ENCODE peak calls at places on chromosomes 3 and 15, in nine cellular contexts. Y is A549, T is tibial nerve, M is stomach, A is ovary, L is GM12878, P is suprapubic skin, W is esophagus muscularis mucosa, Q is HepG2. J is an unnamed sample.

GRCh38 chr15:39511000-39511914 is 69.6 kb upstream of the THBS1 start:
- DNase-seq in W (no peak), M (no peak), L (no peak), A (peak; percentile 63), T (peak; percentile 30), P (no peak), Q (no peak), Y (peak; percentile 4), J (peak; percentile 33)

GRCh38 chr15:66838671-66839239 is 136.7 kb downstream of the SMAD6 start:
- DNase-seq in M (no peak), Y (peak; percentile 57), A (no peak), Q (peak; percentile 33), L (no peak), W (no peak), P (no peak), T (no peak), J (no peak)

GRCh38 chr3:149471991-149472390 is 2.5 kb upstream of the TM4SF4 start:
- DNase-seq in Y (peak; percentile 37), P (no peak), M (no peak), T (no peak), W (no peak), L (no peak), A (no peak), Q (no peak), J (no peak)

GRCh38 chr3:146308682-146309081 is 57.8 kb upstream of the PLSCR4 start:
- DNase-seq in M (no peak), Q (no peak), L (no peak), T (no peak), A (no peak), P (no peak), Y (peak; percentile 13), W (no peak), J (no peak)

GRCh38 chr3:134034005-134034785 is 4.5 kb upstream of the SLCO2A1 start:
- DNase-seq in Y (no peak), A (no peak), W (peak; percentile 85), T (no peak), M (no peak), P (no peak), L (no peak), Q (no peak), J (no peak)

GRCh38 chr3:141280690-141281089 is 49.1 kb downstream of the PXYLP1 start:
- DNase-seq in W (no peak), Y (no peak), L (no peak), A (no peak), P (no peak), Q (no peak), T (no peak), M (no peak), J (no peak)

GRCh38 chr3:13853978-13854296 is 25.9 kb downstream of the WNT7A start:
- DNase-seq in M (no peak), P (no peak), Y (no peak), W (no peak), A (no peak), T (no peak), L (no peak), Q (no peak), J (no peak)

GRCh38 chr15:100438570-100438969 is 90.2 kb downstream of the CERS3 start:
- DNase-seq in W (no peak), T (peak; percentile 28), A (peak; percentile 74), M (peak; percentile 46), L (peak; percentile 5), Y (no peak), Q (no peak), P (no peak), J (peak; percentile 41)

GRCh38 chr3:122101646-122102045 is 46.5 kb downstream of the CD86 start:
- DNase-seq in W (no peak), A (no peak), Y (peak; percentile 59), M (no peak), Q (peak; percentile 56), T (no peak), L (peak; percentile 92), P (no peak), J (no peak)

GRCh38 chr15:68994149-68994548 is 20.3 kb upstream of the NOX5 start:
- DNase-seq in T (no peak), W (peak; percentile 86), A (no peak), M (no peak), Q (no peak), L (no peak), P (peak; percentile 34), Y (no peak), J (no peak)

GRCh38 chr3:114216186-114216970 is 21.0 kb downstream of the ZNF80 start:
- DNase-seq in L (no peak), Q (no peak), P (no peak), T (no peak), M (no peak), A (no peak), W (no peak), Y (no peak), J (no peak)

GRCh38 chr15:59657635-59658125 is 365 bp upstream of the GTF2A2 start:
- DNase-seq in T (no peak), A (no peak), M (no peak), W (no peak), Q (no peak), P (no peak), L (no peak), Y (no peak), J (peak; percentile 12)
- TF ChIP-seq POLR2A in T (no peak), A (no peak), M (no peak), W (no peak), Q (no peak), P (no peak), L (no peak), Y (no peak), J (no peak)

DNA sequence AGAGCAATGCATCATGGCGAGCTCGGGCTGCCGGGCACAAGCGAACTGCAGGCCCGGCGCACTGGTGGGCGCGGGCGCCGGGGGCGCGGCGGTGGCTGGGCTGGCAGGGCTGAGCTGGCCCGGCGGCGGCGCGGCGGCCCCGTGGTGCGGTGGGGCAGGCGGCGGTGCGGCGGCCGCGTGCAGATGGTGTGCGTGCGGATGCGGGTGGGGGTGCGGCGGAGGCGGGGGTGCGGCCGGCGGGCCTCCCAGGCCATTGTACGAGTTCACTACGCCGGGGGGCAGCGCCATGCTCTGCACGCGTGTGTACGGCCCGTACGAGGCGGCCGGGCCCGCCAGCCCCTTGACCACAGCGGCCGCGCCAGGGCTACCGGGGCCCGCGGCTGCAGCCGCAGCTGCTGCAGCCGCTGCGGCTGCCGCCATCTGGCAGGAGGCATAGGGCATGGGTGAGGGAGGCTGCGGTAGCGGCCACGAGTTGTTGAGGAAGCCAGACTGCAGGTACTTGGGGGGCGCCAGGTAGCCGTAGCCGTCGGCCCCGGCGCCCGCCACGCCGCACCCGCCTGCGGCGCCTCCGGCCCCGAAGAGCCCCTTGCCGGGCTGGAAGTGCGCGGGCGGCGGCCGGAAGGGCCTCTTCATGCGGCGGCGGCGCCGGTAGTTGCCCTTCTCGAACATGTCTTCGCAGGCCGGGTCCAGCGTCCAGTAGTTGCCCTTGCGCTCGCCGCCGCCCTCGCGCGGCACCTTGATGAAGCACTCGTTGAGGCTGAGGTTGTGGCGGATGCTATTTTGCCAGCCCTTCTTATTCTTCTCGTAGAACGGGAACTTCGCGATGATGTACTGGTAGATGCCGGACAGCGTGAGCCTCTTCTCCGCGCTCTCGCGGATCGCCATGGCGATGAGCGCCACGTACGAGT is 1.0 kb downstream of the FOXL2 start:
- DNase-seq in Q (no peak), L (no peak), Y (peak; percentile 75), W (no peak), T (no peak), A (peak; percentile 64), M (peak; percentile 26), P (peak; percentile 77), J (peak; percentile 41)
- TF ChIP-seq EP300 in Q (no peak), L (no peak), Y (no peak), W (no peak), T (no peak), A (no peak), M (no peak), P (no peak), J (no peak)

GRCh38 chr15:31352283-31352880 is 25.7 kb downstream of the KLF13 start:
- DNase-seq in P (no peak), A (no peak), T (no peak), M (peak; percentile 87), Q (no peak), Y (no peak), W (no peak), L (no peak), J (peak; percentile 67)
- TF ChIP-seq POLR2A in P (no peak), A (no peak), T (no peak), M (no peak), Q (no peak), Y (no peak), W (peak; percentile 15), L (peak; percentile 41), J (no peak)

GRCh38 chr3:102180291-102180931 is 254.4 kb upstream of the ZPLD1 start:
- DNase-seq in T (no peak), M (no peak), P (no peak), A (no peak), W (no peak), L (no peak), Y (peak; percentile 81), Q (no peak), J (no peak)

GRCh38 chr3:102182162-102182561 is 252.7 kb upstream of the ZPLD1 start:
- DNase-seq in A (no peak), Y (peak; percentile 81), W (no peak), T (no peak), Q (no peak), P (no peak), M (peak; percentile 34), L (no peak), J (no peak)

GRCh38 chr3:102179321-102180290 is 255.2 kb upstream of the ZPLD1 start:
- DNase-seq in M (no peak), Y (peak; percentile 54), T (no peak), P (no peak), W (no peak), Q (no peak), A (no peak), L (peak; percentile 24), J (no peak)

GRCh38 chr3:102183186-102183585 is 251.6 kb upstream of the ZPLD1 start:
- DNase-seq in P (no peak), Y (no peak), W (no peak), L (no peak), M (no peak), Q (no peak), A (no peak), T (no peak), J (no peak)

GRCh38 chr3:102181202-102181920 is 253.5 kb upstream of the ZPLD1 start:
- DNase-seq in W (no peak), A (no peak), Y (peak; percentile 75), Q (no peak), L (no peak), M (no peak), T (no peak), P (no peak), J (no peak)
- TF ChIP-seq EP300 in W (no peak), A (no peak), Y (no peak), Q (no peak), L (no peak), M (no peak), T (peak; percentile 61), P (no peak), J (no peak)

DNA sequence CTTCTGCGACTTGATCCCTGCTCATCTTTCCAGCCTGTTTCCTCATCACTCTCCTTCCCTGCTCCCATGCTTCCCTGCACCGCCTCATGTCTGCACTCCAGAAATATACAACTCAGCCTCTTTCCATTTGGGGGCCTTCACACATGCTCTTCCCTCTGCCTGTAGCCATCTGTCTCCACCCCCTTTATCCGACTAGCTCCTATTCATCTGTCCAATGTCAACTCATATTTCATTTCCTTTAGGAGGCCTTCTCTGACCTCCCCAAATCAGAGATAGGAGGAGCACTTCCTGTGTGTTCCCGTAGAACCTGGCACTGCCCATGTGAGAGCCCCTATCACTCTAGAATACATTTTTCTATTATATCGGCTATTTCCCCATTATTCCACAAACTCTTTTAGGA is 10.6 kb downstream of the ATP8B4 start:
- DNase-seq in P (no peak), L (no peak), A (no peak), T (no peak), M (no peak), Y (no peak), Q (no peak), W (no peak), J (no peak)
- TF ChIP-seq POLR2A in P (no peak), L (no peak), A (no peak), T (no peak), M (no peak), Y (no peak), Q (no peak), W (no peak), J (no peak)